ENCODE peak calls at places on chromosome 2, in nine cellular contexts. One of them, this sample, is unnamed.

GRCh38 chr2:193627187-193627917 is 1432.6 kb upstream of the TMEFF2 start:
- DNase-seq in NCI-H1092 treated with DMSO at 0.1 percent for 48 hours: no peak
- DNase-seq in fibroblast of the conjunctiva: no peak
- DNase-seq in HL-60: no peak
- DNase-seq in SK-N-SH: no peak
- DNase-seq in thoracic aorta: no peak
- DNase-seq in central memory CD4-positive, alpha-beta T cell: no peak
- DNase-seq in LoVo: no peak
- DNase-seq in anterior cingulate cortex: no peak
- DNase-seq in this sample: no peak

GRCh38 chr2:120675460-120676130 is 60.1 kb upstream of the GLI2 start:
- DNase-seq in LoVo: peak; percentile 21
- DNase-seq in fibroblast of the conjunctiva: peak; percentile 41
- DNase-seq in NCI-H1092 treated with DMSO at 0.1 percent for 48 hours: no peak
- DNase-seq in HL-60: no peak
- DNase-seq in anterior cingulate cortex: peak; percentile 11
- DNase-seq in thoracic aorta: no peak
- DNase-seq in SK-N-SH: peak; percentile 67
- DNase-seq in central memory CD4-positive, alpha-beta T cell: no peak
- DNase-seq in this sample: peak; percentile 3

GRCh38 chr2:191710411-191710900 is 32.5 kb downstream of the NABP1 start:
- DNase-seq in LoVo: no peak
- DNase-seq in anterior cingulate cortex: no peak
- DNase-seq in SK-N-SH: no peak
- DNase-seq in thoracic aorta: no peak
- DNase-seq in fibroblast of the conjunctiva: peak; percentile 59
- DNase-seq in NCI-H1092 treated with DMSO at 0.1 percent for 48 hours: no peak
- DNase-seq in central memory CD4-positive, alpha-beta T cell: no peak
- DNase-seq in HL-60: no peak
- DNase-seq in this sample: no peak

GRCh38 chr2:12044857-12045256 is 298.4 kb downstream of the LPIN1 start:
- DNase-seq in fibroblast of the conjunctiva: no peak
- DNase-seq in thoracic aorta: no peak
- DNase-seq in central memory CD4-positive, alpha-beta T cell: peak; percentile 60
- DNase-seq in LoVo: no peak
- DNase-seq in HL-60: no peak
- DNase-seq in anterior cingulate cortex: no peak
- DNase-seq in NCI-H1092 treated with DMSO at 0.1 percent for 48 hours: no peak
- DNase-seq in SK-N-SH: no peak
- DNase-seq in this sample: no peak

GRCh38 chr2:73013941-73014340 is 57.6 kb downstream of the SFXN5 start:
- DNase-seq in NCI-H1092 treated with DMSO at 0.1 percent for 48 hours: no peak
- DNase-seq in HL-60: no peak
- DNase-seq in central memory CD4-positive, alpha-beta T cell: no peak
- DNase-seq in anterior cingulate cortex: no peak
- DNase-seq in thoracic aorta: no peak
- DNase-seq in LoVo: no peak
- DNase-seq in fibroblast of the conjunctiva: no peak
- DNase-seq in SK-N-SH: no peak
- DNase-seq in this sample: no peak

GRCh38 chr2:227406177-227407031 is 18.7 kb upstream of the SCYGR1 start:
- DNase-seq in NCI-H1092 treated with DMSO at 0.1 percent for 48 hours: peak; percentile 69
- DNase-seq in fibroblast of the conjunctiva: peak; percentile 92
- DNase-seq in anterior cingulate cortex: peak; percentile 76
- DNase-seq in LoVo: peak; percentile 95
- DNase-seq in thoracic aorta: peak; percentile 14
- DNase-seq in central memory CD4-positive, alpha-beta T cell: no peak
- DNase-seq in SK-N-SH: peak; percentile 77
- DNase-seq in HL-60: peak; percentile 44
- DNase-seq in this sample: peak; percentile 74

GRCh38 chr2:95359035-95359434 is 43.5 kb upstream of the FAHD2A start:
- DNase-seq in SK-N-SH: no peak
- DNase-seq in LoVo: no peak
- DNase-seq in central memory CD4-positive, alpha-beta T cell: no peak
- DNase-seq in anterior cingulate cortex: no peak
- DNase-seq in NCI-H1092 treated with DMSO at 0.1 percent for 48 hours: no peak
- DNase-seq in thoracic aorta: no peak
- DNase-seq in HL-60: no peak
- DNase-seq in fibroblast of the conjunctiva: peak; percentile 10
- DNase-seq in this sample: no peak

GRCh38 chr2:239870863-239871262 is 154.3 kb downstream of the NDUFA10 start:
- DNase-seq in HL-60: no peak
- DNase-seq in NCI-H1092 treated with DMSO at 0.1 percent for 48 hours: no peak
- DNase-seq in LoVo: no peak
- DNase-seq in anterior cingulate cortex: no peak
- DNase-seq in central memory CD4-positive, alpha-beta T cell: no peak
- DNase-seq in thoracic aorta: no peak
- DNase-seq in fibroblast of the conjunctiva: no peak
- DNase-seq in SK-N-SH: no peak
- DNase-seq in this sample: no peak

GRCh38 chr2:158025263-158025996 is 76.2 kb upstream of the UPP2 start:
- DNase-seq in central memory CD4-positive, alpha-beta T cell: no peak
- DNase-seq in HL-60: no peak
- DNase-seq in NCI-H1092 treated with DMSO at 0.1 percent for 48 hours: no peak
- DNase-seq in anterior cingulate cortex: no peak
- DNase-seq in thoracic aorta: no peak
- DNase-seq in SK-N-SH: peak; percentile 32
- DNase-seq in fibroblast of the conjunctiva: peak; percentile 59
- DNase-seq in LoVo: no peak
- DNase-seq in this sample: no peak

GRCh38 chr2:52264488-52264887 is 1232.6 kb upstream of the NRXN1 start:
- DNase-seq in thoracic aorta: no peak
- DNase-seq in LoVo: no peak
- DNase-seq in HL-60: no peak
- DNase-seq in fibroblast of the conjunctiva: no peak
- DNase-seq in anterior cingulate cortex: no peak
- DNase-seq in SK-N-SH: no peak
- DNase-seq in NCI-H1092 treated with DMSO at 0.1 percent for 48 hours: peak; percentile 63
- DNase-seq in central memory CD4-positive, alpha-beta T cell: no peak
- DNase-seq in this sample: peak; percentile 26

GRCh38 chr2:111704246-111704645 is 179.7 kb downstream of the ANAPC1 start:
- DNase-seq in LoVo: peak; percentile 36
- DNase-seq in HL-60: no peak
- DNase-seq in SK-N-SH: no peak
- DNase-seq in NCI-H1092 treated with DMSO at 0.1 percent for 48 hours: no peak
- DNase-seq in fibroblast of the conjunctiva: no peak
- DNase-seq in anterior cingulate cortex: no peak
- DNase-seq in thoracic aorta: no peak
- DNase-seq in central memory CD4-positive, alpha-beta T cell: no peak
- DNase-seq in this sample: no peak

GRCh38 chr2:75310915-75311314 is 111.6 kb upstream of the TACR1 start:
- DNase-seq in NCI-H1092 treated with DMSO at 0.1 percent for 48 hours: no peak
- DNase-seq in anterior cingulate cortex: no peak
- DNase-seq in thoracic aorta: no peak
- DNase-seq in LoVo: no peak
- DNase-seq in HL-60: no peak
- DNase-seq in central memory CD4-positive, alpha-beta T cell: no peak
- DNase-seq in SK-N-SH: no peak
- DNase-seq in fibroblast of the conjunctiva: no peak
- DNase-seq in this sample: no peak

GRCh38 chr2:235268535-235268934 is 225.3 kb upstream of the AGAP1 start:
- DNase-seq in fibroblast of the conjunctiva: peak; percentile 23
- DNase-seq in thoracic aorta: no peak
- DNase-seq in central memory CD4-positive, alpha-beta T cell: no peak
- DNase-seq in anterior cingulate cortex: no peak
- DNase-seq in NCI-H1092 treated with DMSO at 0.1 percent for 48 hours: no peak
- DNase-seq in HL-60: no peak
- DNase-seq in SK-N-SH: no peak
- DNase-seq in LoVo: no peak
- DNase-seq in this sample: no peak

GRCh38 chr2:223580951-223581350 is 21.2 kb downstream of the SCG2 start:
- DNase-seq in NCI-H1092 treated with DMSO at 0.1 percent for 48 hours: no peak
- DNase-seq in LoVo: no peak
- DNase-seq in SK-N-SH: peak; percentile 26
- DNase-seq in anterior cingulate cortex: peak; percentile 41
- DNase-seq in thoracic aorta: no peak
- DNase-seq in fibroblast of the conjunctiva: peak; percentile 50
- DNase-seq in central memory CD4-positive, alpha-beta T cell: no peak
- DNase-seq in HL-60: no peak
- DNase-seq in this sample: no peak